ENCODE peak calls at places on chromosomes 3 and 15, in ten cellular contexts. V is GM23248, M is PC-3, H is HepG2, S is adipocyte, I is SK-N-MC, L is astrocyte, C is fibroblast of lung, A is mesenchymal stem cell, T is HCT116. Q is an unnamed sample.

GRCh38 chr15:70587896-70588567 is 175.3 kb downstream of the UACA start:
- DNase-seq in I (no peak), T (no peak), S (no peak), L (no peak), A (no peak), V (no peak), H (no peak), M (no peak), C (no peak), Q (no peak)

GRCh38 chr3:99823723-99824711 is 6.4 kb downstream of the CMSS1 start:
- DNase-seq in T (no peak), A (no peak), M (no peak), V (no peak), S (no peak), C (no peak), L (no peak), H (no peak), I (no peak), Q (no peak)

GRCh38 chr3:124772081-124772831 is 42.0 kb downstream of the UMPS start:
- DNase-seq in H (no peak), C (peak), V (peak), I (no peak), T (no peak), S (peak), A (peak), M (no peak), L (peak), Q (no peak)

GRCh38 chr3:179266701-179267211 is 15.8 kb upstream of the KCNMB3 start:
- DNase-seq in S (no peak), I (no peak), H (no peak), M (no peak), A (no peak), C (no peak), T (no peak), L (no peak), V (no peak), Q (no peak)

GRCh38 chr3:12603969-12604368 is 47.1 kb downstream of the MKRN2 start:
- DNase-seq in H (no peak), S (no peak), C (no peak), V (no peak), I (no peak), L (no peak), M (no peak), T (no peak), A (no peak), Q (no peak)

GRCh38 chr3:129248286-129248979 is 973 bp upstream of the COPG1 start:
- DNase-seq in V (peak), M (peak), C (no peak), H (no peak), S (no peak), A (no peak), L (no peak), I (no peak), T (no peak), Q (no peak)

GRCh38 chr15:29570931-29571727 is 251.1 kb downstream of the TJP1 start:
- DNase-seq in M (peak), S (peak), I (no peak), L (peak), H (no peak), T (no peak), A (peak), C (peak), V (peak), Q (peak)

GRCh38 chr3:120450914-120451669 is at the start of gene FSTL1:
- DNase-seq in A (peak), I (no peak), T (no peak), C (peak), L (peak), V (peak), M (peak), H (no peak), S (peak), Q (no peak)

GRCh38 chr3:186239321-186239720 is 122.7 kb downstream of the DGKG start:
- DNase-seq in L (no peak), V (peak), I (no peak), C (peak), H (no peak), M (peak), T (no peak), S (no peak), A (peak), Q (no peak)

DNA sequence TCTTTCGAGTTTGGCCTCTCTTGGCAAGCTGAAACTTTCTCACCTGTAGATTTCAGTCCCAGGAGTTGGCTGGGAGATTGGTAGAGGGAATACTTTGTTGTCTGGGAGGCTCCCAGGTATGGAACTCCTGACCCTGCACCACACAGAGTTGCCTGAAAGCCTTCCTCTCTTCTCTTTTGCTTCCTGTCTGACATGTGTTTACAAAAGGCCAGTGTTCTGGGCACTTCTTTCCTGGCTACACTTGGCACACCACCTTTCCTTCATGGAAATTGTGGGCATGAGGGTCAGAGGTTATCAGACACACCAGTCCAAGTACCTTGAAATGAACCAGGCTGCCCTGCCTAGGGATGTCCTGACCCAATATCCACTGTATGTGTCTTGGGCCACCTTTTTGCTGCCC is 123.7 kb downstream of the ABHD5 start:
- DNase-seq in I (no peak), C (no peak), T (no peak), V (no peak), L (no peak), S (no peak), M (no peak), A (no peak), H (no peak), Q (no peak)
- H3K9ac ChIP-seq in I (no peak), C (no peak), T (no peak), V (no peak), L (no peak), S (no peak), M (no peak), A (no peak), H (no peak), Q (no peak)

GRCh38 chr3:34183114-34183513 is 384.7 kb downstream of the PDCD6IP start:
- DNase-seq in H (no peak), M (peak), I (no peak), T (no peak), C (no peak), A (no peak), S (no peak), L (no peak), V (no peak), Q (no peak)
- H3K9ac ChIP-seq in H (no peak), M (no peak), I (no peak), T (no peak), C (no peak), A (no peak), S (no peak), L (no peak), V (no peak), Q (no peak)

GRCh38 chr15:81848701-81849100 is 197.1 kb downstream of the MEX3B start:
- DNase-seq in M (no peak), L (no peak), C (no peak), S (no peak), T (no peak), H (no peak), A (no peak), V (no peak), I (no peak), Q (no peak)

GRCh38 chr15:81856627-81857026 is 189.2 kb downstream of the MEX3B start:
- DNase-seq in T (no peak), V (no peak), S (no peak), M (no peak), L (no peak), H (no peak), C (no peak), I (no peak), A (no peak), Q (no peak)

GRCh38 chr15:81852826-81853225 is 193.0 kb downstream of the MEX3B start:
- DNase-seq in A (no peak), L (no peak), C (peak), I (no peak), V (peak), M (no peak), S (peak), H (no peak), T (no peak), Q (no peak)

GRCh38 chr15:81851307-81851706 is 194.5 kb downstream of the MEX3B start:
- DNase-seq in I (no peak), A (no peak), T (no peak), M (no peak), S (no peak), L (no peak), V (no peak), H (no peak), C (no peak), Q (no peak)

DNA sequence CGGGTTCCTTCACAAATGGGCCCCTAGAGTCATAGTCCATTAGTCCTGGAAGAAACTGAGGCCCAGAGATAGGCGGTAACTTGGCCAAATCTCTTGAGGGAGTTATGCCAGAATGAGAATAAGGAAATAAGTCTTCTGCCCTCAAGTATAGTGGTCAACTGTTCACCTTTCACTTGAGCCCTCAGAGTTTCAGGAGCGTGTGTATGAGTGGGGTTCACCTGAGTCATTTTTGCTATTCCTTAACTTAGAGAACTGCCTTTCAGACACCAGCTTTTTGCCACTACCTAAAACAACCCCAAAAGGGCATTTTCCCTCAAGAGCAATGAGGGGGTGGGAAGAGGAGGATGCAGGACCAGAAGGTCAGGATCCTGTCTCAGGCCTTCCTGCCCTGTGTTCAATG is 192.5 kb downstream of the MEX3B start:
- DNase-seq in I (no peak), T (no peak), L (no peak), S (no peak), C (no peak), A (no peak), H (no peak), V (no peak), M (no peak), Q (no peak)
- H3K9ac ChIP-seq in I (no peak), T (no peak), L (no peak), S (no peak), C (no peak), A (no peak), H (no peak), V (no peak), M (no peak), Q (no peak)

GRCh38 chr3:160801386-160802118 is 45.5 kb downstream of the PPM1L start:
- DNase-seq in C (peak), V (peak), T (no peak), M (peak), I (no peak), L (no peak), A (peak), S (peak), H (no peak), Q (no peak)
- H3K9ac ChIP-seq in C (no peak), V (peak), T (no peak), M (no peak), I (peak), L (no peak), A (peak), S (peak), H (no peak), Q (no peak)

DNA sequence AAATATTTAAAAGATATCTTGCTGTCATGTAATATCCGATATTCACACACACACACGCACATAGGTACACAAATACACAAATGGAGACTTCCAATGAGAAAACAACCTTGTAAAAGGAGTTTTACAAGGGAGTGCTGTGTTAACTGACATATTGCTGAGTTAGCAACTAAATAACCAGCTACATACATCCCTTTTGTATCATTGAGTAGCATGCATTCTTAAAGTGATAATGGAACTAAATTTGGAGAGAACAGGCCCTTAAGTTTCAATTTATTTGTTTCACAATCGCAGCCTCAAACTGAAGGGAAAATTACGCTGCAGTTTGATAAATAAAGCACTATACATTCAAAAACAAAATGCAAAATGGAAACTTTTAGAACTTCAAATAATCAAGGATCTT is 1046.0 kb upstream of the NR2F2 start:
- DNase-seq in L (no peak), T (no peak), C (no peak), M (no peak), A (no peak), S (no peak), I (no peak), V (no peak), H (no peak), Q (no peak)
- H3K9ac ChIP-seq in L (no peak), T (no peak), C (no peak), M (no peak), A (peak), S (peak), I (peak), V (no peak), H (no peak), Q (no peak)

GRCh38 chr3:108472011-108472591 is 38.3 kb downstream of the MYH15 start:
- DNase-seq in S (peak), C (peak), I (no peak), H (no peak), T (peak), V (peak), A (peak), M (peak), L (peak), Q (peak)
- H3K9ac ChIP-seq in S (no peak), C (no peak), I (no peak), H (no peak), T (peak), V (peak), A (peak), M (peak), L (peak), Q (peak)

Q was measured in mammary epithelial cell.